ENCODE peak calls at places on chromosome 13, in four cellular contexts. F, L, E and W are unnamed samples.
A peak's percentile ranks its signal among the peaks of the same experiment; 100 is the strongest.

GRCh38 chr13:51588406-51588949 is 4.2 kb downstream of the WDFY2 start:
- DNase-seq in L (no peak), F (no peak), E (no peak), W (no peak)

GRCh38 chr13:79455331-79455730 is 25.6 kb upstream of the NDFIP2 start:
- DNase-seq in F (no peak), L (no peak), E (no peak), W (no peak)

GRCh38 chr13:110381029-110381360 is 73.9 kb downstream of the COL4A2 start:
- DNase-seq in E (no peak), L (no peak), F (no peak), W (no peak)

GRCh38 chr13:28199089-28199488 is 60.7 kb downstream of the PAN3 start:
- DNase-seq in F (no peak), L (no peak), E (no peak), W (no peak)

GRCh38 chr13:110123041-110123809 is 183.7 kb downstream of the COL4A1 start:
- DNase-seq in L (no peak), F (no peak), E (no peak), W (no peak)

GRCh38 chr13:101098873-101099272 is 317.4 kb downstream of the NALCN start:
- DNase-seq in F (no peak), L (no peak), E (no peak), W (no peak)

GRCh38 chr13:41356788-41357187 is 45.7 kb downstream of the NAA16 start:
- DNase-seq in E (peak; percentile 34), F (no peak), L (no peak), W (no peak)

GRCh38 chr13:45718063-45718462 is 15.9 kb downstream of the CBY2 start:
- DNase-seq in E (no peak), L (no peak), F (no peak), W (no peak)

GRCh38 chr13:75830842-75831241 is 194.7 kb downstream of the LMO7 start:
- DNase-seq in E (no peak), F (no peak), L (no peak), W (no peak)

GRCh38 chr13:42681394-42681793 is 100.0 kb upstream of the FAM216B start:
- DNase-seq in E (no peak), L (no peak), F (no peak), W (no peak)

GRCh38 chr13:110442946-110443632 is 118.4 kb downstream of the RAB20 start:
- DNase-seq in F (no peak), E (no peak), L (no peak), W (no peak)

GRCh38 chr13:43838909-43839308 is 40.6 kb downstream of the CCDC122 start:
- DNase-seq in F (no peak), E (no peak), L (no peak), W (no peak)

GRCh38 chr13:103941506-103942148 is 875.4 kb upstream of the SLC10A2 start:
- DNase-seq in F (peak; percentile 2), L (no peak), E (no peak), W (no peak)

GRCh38 chr13:78194904-78195639 is 276.4 kb upstream of the EDNRB start:
- DNase-seq in F (no peak), E (no peak), L (no peak), W (no peak)

GRCh38 chr13:28574617-28575142 is 79.8 kb upstream of the FLT1 start:
- DNase-seq in E (no peak), L (peak; percentile 15), F (peak; percentile 42), W (peak; percentile 81)

GRCh38 chr13:112792511-112792910 is 102.7 kb downstream of the ATP11A start:
- DNase-seq in E (no peak), F (no peak), L (no peak), W (no peak)

GRCh38 chr13:72170571-72170970 is 303.6 kb upstream of the DACH1 start:
- DNase-seq in E (no peak), L (no peak), F (no peak), W (no peak)

GRCh38 chr13:49472186-49472585 is 23.6 kb upstream of the PHF11 start:
- DNase-seq in F (no peak), L (no peak), E (no peak), W (no peak)

GRCh38 chr13:102195566-102196462 is 206.0 kb downstream of the FGF14 start:
- DNase-seq in L (no peak), F (no peak), E (no peak), W (no peak)

GRCh38 chr13:68304287-68304893 is 1074.3 kb upstream of the PCDH9 start:
- DNase-seq in L (no peak), F (peak; percentile 0), E (no peak), W (peak; percentile 14)

GRCh38 chr13:67518785-67519184 is 288.6 kb upstream of the PCDH9 start:
- DNase-seq in L (no peak), E (no peak), F (no peak), W (no peak)

GRCh38 chr13:46520188-46520587 is 32.8 kb upstream of the LRCH1 start:
- DNase-seq in F (no peak), L (no peak), E (no peak), W (no peak)

GRCh38 chr13:91241249-91241648 is 106.2 kb upstream of the MIR17HG start:
- DNase-seq in L (no peak), E (no peak), F (no peak), W (no peak)

GRCh38 chr13:107117327-107118012 is 549.5 kb upstream of the ARGLU1 start:
- DNase-seq in E (no peak), L (no peak), F (no peak), W (no peak)

GRCh38 chr13:66896933-66897332 is 333.2 kb downstream of the PCDH9 start:
- DNase-seq in E (no peak), F (no peak), L (no peak), W (no peak)